ENCODE peak calls at places on chromosomes 12 and 14, in ten cellular contexts. One of them, this sample, is unnamed.

GRCh38 chr12:100753837-100754236 is 40.7 kb upstream of the ANO4 start:
- DNase-seq in HepG2: no peak
- DNase-seq in stimulated activated CD4-positive, alpha-beta T cell treated with anti-CD3 and anti-CD28 coated beads, Interleukin-1b, Interleukin-23, amount 100 ng/mL, for 4 hours: no peak
- DNase-seq in activated CD4-positive, alpha-beta T cell treated with anti-CD3 and anti-CD28 coated beads, Interleukin-2, amount 50 U/mL, for 48 hours: no peak
- DNase-seq in ACHN: no peak
- DNase-seq in nephron progenitor cell: no peak
- DNase-seq in T-helper 9 cell: no peak
- DNase-seq in AG09319: no peak
- DNase-seq in amniotic epithelial cell: no peak
- DNase-seq in RWPE1: peak; percentile 66
- DNase-seq in this sample: no peak

GRCh38 chr14:36647827-36648753 is 13.6 kb upstream of the PAX9 start:
- DNase-seq in RWPE1: peak; percentile 45
- DNase-seq in T-helper 9 cell: no peak
- DNase-seq in amniotic epithelial cell: peak; percentile 34
- DNase-seq in nephron progenitor cell: peak; percentile 75
- DNase-seq in activated CD4-positive, alpha-beta T cell treated with anti-CD3 and anti-CD28 coated beads, Interleukin-2, amount 50 U/mL, for 48 hours: no peak
- DNase-seq in AG09319: no peak
- DNase-seq in ACHN: no peak
- DNase-seq in HepG2: peak; percentile 61
- DNase-seq in stimulated activated CD4-positive, alpha-beta T cell treated with anti-CD3 and anti-CD28 coated beads, Interleukin-1b, Interleukin-23, amount 100 ng/mL, for 4 hours: no peak
- DNase-seq in this sample: no peak

GRCh38 chr12:15650399-15651128 is 138.6 kb downstream of the EPS8 start:
- DNase-seq in AG09319: no peak
- DNase-seq in T-helper 9 cell: no peak
- DNase-seq in activated CD4-positive, alpha-beta T cell treated with anti-CD3 and anti-CD28 coated beads, Interleukin-2, amount 50 U/mL, for 48 hours: no peak
- DNase-seq in HepG2: no peak
- DNase-seq in RWPE1: no peak
- DNase-seq in stimulated activated CD4-positive, alpha-beta T cell treated with anti-CD3 and anti-CD28 coated beads, Interleukin-1b, Interleukin-23, amount 100 ng/mL, for 4 hours: no peak
- DNase-seq in nephron progenitor cell: peak; percentile 5
- DNase-seq in amniotic epithelial cell: peak; percentile 81
- DNase-seq in ACHN: no peak
- DNase-seq in this sample: no peak

GRCh38 chr12:124581792-124582424 is 14.5 kb upstream of the NCOR2 start:
- DNase-seq in HepG2: no peak
- DNase-seq in AG09319: no peak
- DNase-seq in ACHN: no peak
- DNase-seq in T-helper 9 cell: no peak
- DNase-seq in amniotic epithelial cell: no peak
- DNase-seq in RWPE1: no peak
- DNase-seq in nephron progenitor cell: no peak
- DNase-seq in activated CD4-positive, alpha-beta T cell treated with anti-CD3 and anti-CD28 coated beads, Interleukin-2, amount 50 U/mL, for 48 hours: no peak
- DNase-seq in stimulated activated CD4-positive, alpha-beta T cell treated with anti-CD3 and anti-CD28 coated beads, Interleukin-1b, Interleukin-23, amount 100 ng/mL, for 4 hours: no peak
- DNase-seq in this sample: peak; percentile 77

GRCh38 chr12:122527478-122527944 is 462 bp downstream of the KNTC1 start:
- DNase-seq in activated CD4-positive, alpha-beta T cell treated with anti-CD3 and anti-CD28 coated beads, Interleukin-2, amount 50 U/mL, for 48 hours: no peak
- DNase-seq in amniotic epithelial cell: no peak
- DNase-seq in ACHN: peak; percentile 50
- DNase-seq in AG09319: no peak
- DNase-seq in T-helper 9 cell: no peak
- DNase-seq in HepG2: no peak
- DNase-seq in stimulated activated CD4-positive, alpha-beta T cell treated with anti-CD3 and anti-CD28 coated beads, Interleukin-1b, Interleukin-23, amount 100 ng/mL, for 4 hours: peak; percentile 9
- DNase-seq in RWPE1: peak; percentile 39
- DNase-seq in nephron progenitor cell: peak; percentile 22
- DNase-seq in this sample: no peak

GRCh38 chr14:32109676-32110075 is 32.6 kb downstream of the ARHGAP5 start:
- DNase-seq in nephron progenitor cell: no peak
- DNase-seq in ACHN: no peak
- DNase-seq in T-helper 9 cell: no peak
- DNase-seq in HepG2: no peak
- DNase-seq in RWPE1: no peak
- DNase-seq in amniotic epithelial cell: peak; percentile 88
- DNase-seq in AG09319: no peak
- DNase-seq in activated CD4-positive, alpha-beta T cell treated with anti-CD3 and anti-CD28 coated beads, Interleukin-2, amount 50 U/mL, for 48 hours: no peak
- DNase-seq in stimulated activated CD4-positive, alpha-beta T cell treated with anti-CD3 and anti-CD28 coated beads, Interleukin-1b, Interleukin-23, amount 100 ng/mL, for 4 hours: no peak
- DNase-seq in this sample: no peak

GRCh38 chr14:104345316-104346111 is 207.1 kb downstream of the KIF26A start:
- DNase-seq in amniotic epithelial cell: no peak
- DNase-seq in nephron progenitor cell: no peak
- DNase-seq in stimulated activated CD4-positive, alpha-beta T cell treated with anti-CD3 and anti-CD28 coated beads, Interleukin-1b, Interleukin-23, amount 100 ng/mL, for 4 hours: no peak
- DNase-seq in T-helper 9 cell: no peak
- DNase-seq in ACHN: no peak
- DNase-seq in RWPE1: no peak
- DNase-seq in activated CD4-positive, alpha-beta T cell treated with anti-CD3 and anti-CD28 coated beads, Interleukin-2, amount 50 U/mL, for 48 hours: no peak
- DNase-seq in HepG2: no peak
- DNase-seq in AG09319: no peak
- DNase-seq in this sample: no peak

GRCh38 chr14:104509673-104510072 is 69.9 kb upstream of the C14orf180 start:
- DNase-seq in AG09319: no peak
- DNase-seq in RWPE1: no peak
- DNase-seq in HepG2: no peak
- DNase-seq in T-helper 9 cell: no peak
- DNase-seq in ACHN: no peak
- DNase-seq in nephron progenitor cell: no peak
- DNase-seq in amniotic epithelial cell: no peak
- DNase-seq in activated CD4-positive, alpha-beta T cell treated with anti-CD3 and anti-CD28 coated beads, Interleukin-2, amount 50 U/mL, for 48 hours: no peak
- DNase-seq in stimulated activated CD4-positive, alpha-beta T cell treated with anti-CD3 and anti-CD28 coated beads, Interleukin-1b, Interleukin-23, amount 100 ng/mL, for 4 hours: no peak
- DNase-seq in this sample: no peak

GRCh38 chr12:132658149-132658905 is 28.8 kb downstream of the POLE start:
- DNase-seq in stimulated activated CD4-positive, alpha-beta T cell treated with anti-CD3 and anti-CD28 coated beads, Interleukin-1b, Interleukin-23, amount 100 ng/mL, for 4 hours: no peak
- DNase-seq in HepG2: no peak
- DNase-seq in ACHN: no peak
- DNase-seq in AG09319: no peak
- DNase-seq in activated CD4-positive, alpha-beta T cell treated with anti-CD3 and anti-CD28 coated beads, Interleukin-2, amount 50 U/mL, for 48 hours: no peak
- DNase-seq in T-helper 9 cell: no peak
- DNase-seq in RWPE1: no peak
- DNase-seq in nephron progenitor cell: no peak
- DNase-seq in amniotic epithelial cell: no peak
- DNase-seq in this sample: no peak

GRCh38 chr12:89181271-89181920 is 170.9 kb downstream of the DUSP6 start:
- DNase-seq in ACHN: no peak
- DNase-seq in T-helper 9 cell: no peak
- DNase-seq in RWPE1: peak; percentile 77
- DNase-seq in amniotic epithelial cell: peak; percentile 93
- DNase-seq in nephron progenitor cell: no peak
- DNase-seq in AG09319: peak; percentile 82
- DNase-seq in HepG2: no peak
- DNase-seq in stimulated activated CD4-positive, alpha-beta T cell treated with anti-CD3 and anti-CD28 coated beads, Interleukin-1b, Interleukin-23, amount 100 ng/mL, for 4 hours: no peak
- DNase-seq in activated CD4-positive, alpha-beta T cell treated with anti-CD3 and anti-CD28 coated beads, Interleukin-2, amount 50 U/mL, for 48 hours: no peak
- DNase-seq in this sample: no peak

GRCh38 chr14:102390486-102390885 is 27.7 kb downstream of the TECPR2 start:
- DNase-seq in activated CD4-positive, alpha-beta T cell treated with anti-CD3 and anti-CD28 coated beads, Interleukin-2, amount 50 U/mL, for 48 hours: no peak
- DNase-seq in nephron progenitor cell: no peak
- DNase-seq in T-helper 9 cell: no peak
- DNase-seq in HepG2: no peak
- DNase-seq in AG09319: no peak
- DNase-seq in amniotic epithelial cell: no peak
- DNase-seq in stimulated activated CD4-positive, alpha-beta T cell treated with anti-CD3 and anti-CD28 coated beads, Interleukin-1b, Interleukin-23, amount 100 ng/mL, for 4 hours: no peak
- DNase-seq in RWPE1: no peak
- DNase-seq in ACHN: no peak
- DNase-seq in this sample: no peak

GRCh38 chr12:52081263-52081733 is 1.8 kb downstream of the SMIM41 start:
- DNase-seq in AG09319: no peak
- DNase-seq in amniotic epithelial cell: no peak
- DNase-seq in ACHN: no peak
- DNase-seq in stimulated activated CD4-positive, alpha-beta T cell treated with anti-CD3 and anti-CD28 coated beads, Interleukin-1b, Interleukin-23, amount 100 ng/mL, for 4 hours: no peak
- DNase-seq in HepG2: no peak
- DNase-seq in nephron progenitor cell: no peak
- DNase-seq in RWPE1: no peak
- DNase-seq in activated CD4-positive, alpha-beta T cell treated with anti-CD3 and anti-CD28 coated beads, Interleukin-2, amount 50 U/mL, for 48 hours: no peak
- DNase-seq in T-helper 9 cell: no peak
- DNase-seq in this sample: peak; percentile 65

GRCh38 chr14:36975834-36976233 is 196.6 kb downstream of the SLC25A21 start:
- DNase-seq in stimulated activated CD4-positive, alpha-beta T cell treated with anti-CD3 and anti-CD28 coated beads, Interleukin-1b, Interleukin-23, amount 100 ng/mL, for 4 hours: no peak
- DNase-seq in HepG2: peak; percentile 79
- DNase-seq in ACHN: no peak
- DNase-seq in activated CD4-positive, alpha-beta T cell treated with anti-CD3 and anti-CD28 coated beads, Interleukin-2, amount 50 U/mL, for 48 hours: no peak
- DNase-seq in RWPE1: no peak
- DNase-seq in amniotic epithelial cell: no peak
- DNase-seq in AG09319: no peak
- DNase-seq in nephron progenitor cell: no peak
- DNase-seq in T-helper 9 cell: no peak
- DNase-seq in this sample: no peak

GRCh38 chr14:61438497-61438859 is 117.1 kb downstream of the PRKCH start:
- DNase-seq in nephron progenitor cell: no peak
- DNase-seq in HepG2: no peak
- DNase-seq in ACHN: no peak
- DNase-seq in AG09319: no peak
- DNase-seq in stimulated activated CD4-positive, alpha-beta T cell treated with anti-CD3 and anti-CD28 coated beads, Interleukin-1b, Interleukin-23, amount 100 ng/mL, for 4 hours: no peak
- DNase-seq in amniotic epithelial cell: no peak
- DNase-seq in activated CD4-positive, alpha-beta T cell treated with anti-CD3 and anti-CD28 coated beads, Interleukin-2, amount 50 U/mL, for 48 hours: no peak
- DNase-seq in T-helper 9 cell: no peak
- DNase-seq in RWPE1: no peak
- DNase-seq in this sample: no peak